ENCODE peak calls at places on chromosome 21, in seven cellular contexts. T is gastrocnemius medialis, Y is HFF-Myc, A is fibroblast of mammary gland, E is heart left ventricle, P is spleen, U is psoas muscle. V is an unnamed sample.
A peak's percentile ranks its signal among the peaks of the same experiment; 100 is the strongest.

GRCh38 chr21:43716376-43717165 is 2.4 kb upstream of the PDXK start:
- DNase-seq in U (peak; percentile 44), A (peak; percentile 35), Y (no peak), P (no peak), T (no peak), E (no peak), V (no peak)

GRCh38 chr21:26140185-26140584 is 30.4 kb downstream of the APP start:
- DNase-seq in E (peak; percentile 75), U (peak; percentile 55), P (no peak), T (peak; percentile 37), Y (peak; percentile 66), A (peak; percentile 99), V (peak; percentile 99)

GRCh38 chr21:25790122-25790951 is 55.6 kb downstream of the GABPA start:
- DNase-seq in T (no peak), Y (peak; percentile 47), P (no peak), E (no peak), U (no peak), A (peak; percentile 38), V (peak; percentile 55)

GRCh38 chr21:43873673-43874072 is 8.7 kb downstream of the AGPAT3 start:
- DNase-seq in Y (no peak), P (no peak), E (no peak), U (no peak), T (no peak), A (no peak), V (no peak)

GRCh38 chr21:31011412-31011811 is 26.9 kb downstream of the KRTAP19-8 start:
- DNase-seq in E (no peak), A (no peak), T (no peak), P (no peak), U (no peak), Y (no peak), V (no peak)

GRCh38 chr21:44566403-44566802 is 7.1 kb upstream of the KRTAP10-4 start:
- DNase-seq in U (no peak), E (no peak), Y (no peak), T (no peak), P (no peak), A (no peak), V (no peak)

GRCh38 chr21:35294231-35294898 is 245.3 kb upstream of the RUNX1 start:
- DNase-seq in U (no peak), P (no peak), A (no peak), E (no peak), Y (no peak), T (no peak), V (peak; percentile 36)

GRCh38 chr21:27513016-27513415 is 546.1 kb upstream of the ADAMTS5 start:
- DNase-seq in T (no peak), E (no peak), Y (no peak), P (no peak), U (no peak), A (no peak), V (peak; percentile 29)

GRCh38 chr21:25735895-25736597 is 1.3 kb downstream of the GABPA start:
- DNase-seq in T (no peak), U (no peak), P (no peak), A (peak; percentile 33), E (no peak), Y (no peak), V (peak; percentile 52)

GRCh38 chr21:44345495-44345894 is 6.3 kb upstream of the CFAP410 start:
- DNase-seq in U (no peak), P (peak; percentile 56), Y (no peak), E (peak; percentile 6), A (no peak), T (no peak), V (no peak)

GRCh38 chr21:18285379-18285778 is 40.7 kb downstream of the CHODL start:
- DNase-seq in T (no peak), U (no peak), Y (no peak), A (no peak), P (no peak), E (no peak), V (no peak)

GRCh38 chr21:21045538-21045937 is 47.3 kb downstream of the NCAM2 start:
- DNase-seq in E (no peak), U (no peak), A (peak; percentile 42), T (no peak), P (no peak), Y (no peak), V (no peak)

GRCh38 chr21:35075546-35075945 is 26.4 kb upstream of the RUNX1 start:
- DNase-seq in U (no peak), A (peak; percentile 70), T (no peak), P (no peak), E (peak; percentile 34), Y (no peak), V (peak; percentile 59)

GRCh38 chr21:34595457-34595856 is 19.5 kb downstream of the RCAN1 start:
- DNase-seq in Y (no peak), P (no peak), T (no peak), U (no peak), A (no peak), E (no peak), V (no peak)

GRCh38 chr21:46418265-46418946 is 40.3 kb upstream of the DIP2A start:
- DNase-seq in E (no peak), U (peak; percentile 51), Y (no peak), A (no peak), P (no peak), T (no peak), V (no peak)

GRCh38 chr21:46422636-46423241 is 36.0 kb upstream of the DIP2A start:
- DNase-seq in P (no peak), T (no peak), E (no peak), U (peak; percentile 8), A (no peak), Y (no peak), V (no peak)

GRCh38 chr21:46421756-46422555 is 36.7 kb upstream of the DIP2A start:
- DNase-seq in T (no peak), A (no peak), E (no peak), P (no peak), Y (no peak), U (peak; percentile 57), V (no peak)

GRCh38 chr21:46421191-46421750 is 37.4 kb upstream of the DIP2A start:
- DNase-seq in A (no peak), E (no peak), U (peak; percentile 53), Y (no peak), T (no peak), P (no peak), V (no peak)

GRCh38 chr21:46420241-46421190 is 38.2 kb upstream of the DIP2A start:
- DNase-seq in Y (no peak), U (peak; percentile 50), A (no peak), T (no peak), E (no peak), P (peak; percentile 34), V (no peak)
- TF ChIP-seq CTCF in Y (no peak), U (no peak), A (no peak), T (no peak), E (no peak), P (no peak), V (no peak)

GRCh38 chr21:39613029-39613934 is 542 bp downstream of the B3GALT5 start:
- DNase-seq in A (no peak), P (no peak), T (no peak), E (no peak), U (no peak), Y (no peak), V (no peak)
- H3K4me3 ChIP-seq in A (no peak overlapping the region), P (no peak overlapping the region), T (no peak overlapping the region), E (peak overlapping the region; percentile 47), U (peak overlapping the region; percentile 36), Y (peak overlapping the region; percentile 50), V (no peak overlapping the region)

DNA sequence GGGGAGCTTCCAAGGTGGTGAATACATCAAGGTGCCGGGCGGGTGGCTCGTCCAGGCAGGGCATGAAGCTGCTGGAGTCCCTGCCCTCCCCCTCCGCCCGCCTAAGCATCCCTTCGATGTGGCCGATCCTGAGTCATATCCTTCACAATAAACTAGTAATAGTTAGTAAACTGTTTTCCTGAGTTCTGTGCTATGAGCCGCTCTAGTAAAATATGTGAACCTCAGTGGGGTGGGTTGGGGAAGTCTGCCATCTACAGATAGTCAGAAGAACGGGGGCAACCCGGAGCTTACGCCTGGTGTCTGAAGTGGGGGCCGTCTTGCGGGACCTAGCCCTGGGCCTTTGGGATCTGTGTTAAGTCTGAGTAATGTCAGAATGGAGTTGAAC is 21.6 kb downstream of the C2CD2 start:
- DNase-seq in A (peak; percentile 93), E (no peak), Y (peak; percentile 47), P (peak; percentile 51), U (no peak), T (no peak), V (peak; percentile 82)
- TF ChIP-seq CTCF in A (peak; percentile 39), E (no peak), Y (peak; percentile 16), P (no peak), U (no peak), T (no peak), V (peak; percentile 43)

DNA sequence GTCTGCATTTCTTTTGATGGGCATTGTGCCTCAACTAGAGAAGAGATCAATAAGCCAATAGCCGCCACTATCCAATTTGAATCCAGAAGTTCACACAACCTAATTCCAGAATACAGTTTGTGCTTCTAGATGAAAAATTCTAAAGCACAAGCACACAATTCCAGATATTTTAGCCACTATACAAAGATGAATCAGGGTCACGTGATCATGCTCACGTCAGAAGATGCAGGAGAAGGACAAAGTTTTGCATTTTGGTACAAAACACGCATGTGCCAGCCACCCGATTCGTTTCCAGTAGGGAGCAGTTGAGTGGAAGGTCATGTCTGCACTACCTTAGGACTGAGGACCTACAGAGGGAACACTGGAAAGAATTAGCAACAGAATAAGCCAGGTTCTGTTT is 3.6 kb downstream of the KCNJ15 start:
- DNase-seq in P (no peak), U (no peak), A (no peak), E (no peak), T (no peak), Y (no peak), V (no peak)
- H3K4me3 ChIP-seq in P (no peak overlapping the region), U (no peak overlapping the region), A (no peak overlapping the region), E (no peak overlapping the region), T (no peak overlapping the region), Y (no peak overlapping the region), V (no peak overlapping the region)

V was measured in fibroblast of pulmonary artery.